ENCODE peak calls at places on chromosomes 16 and 17, in nine cellular contexts. V is SK-N-SH, C is neural progenitor cell, X is GM23248, U is hepatocyte, Q is HCT116, F is GM23338, W is OCI-LY7, D is MM.1S. L is an unnamed sample.

GRCh38 chr17:82489117-82489516 is 30.4 kb upstream of the FOXK2 start:
- DNase-seq in V (no peak), C (no peak), Q (no peak), W (no peak), X (peak; percentile 91), F (no peak), D (no peak), U (no peak), L (no peak)

GRCh38 chr16:66275795-66276428 is 90.6 kb upstream of the CDH5 start:
- DNase-seq in W (peak; percentile 23), C (peak; percentile 70), U (peak; percentile 63), V (peak; percentile 55), X (peak; percentile 68), D (peak; percentile 48), Q (peak; percentile 67), F (peak; percentile 89), L (peak; percentile 80)

GRCh38 chr17:16919663-16920627 is 52.0 kb downstream of the TNFRSF13B start:
- DNase-seq in U (no peak), C (no peak), V (no peak), W (no peak), X (no peak), D (no peak), F (peak; percentile 67), Q (no peak), L (no peak)

GRCh38 chr17:82737981-82738877 is 2.8 kb downstream of the FN3K start:
- DNase-seq in V (no peak), F (no peak), W (no peak), D (no peak), U (peak; percentile 46), Q (no peak), X (peak; percentile 68), C (no peak), L (no peak)

GRCh38 chr16:84788968-84789371 is 30.8 kb upstream of the CRISPLD2 start:
- DNase-seq in D (no peak), V (peak; percentile 65), W (no peak), F (no peak), C (no peak), X (peak; percentile 99), U (peak; percentile 64), Q (no peak), L (no peak)

GRCh38 chr17:13513039-13513405 is 88.7 kb downstream of the HS3ST3A1 start:
- DNase-seq in C (no peak), D (no peak), Q (no peak), U (no peak), V (peak; percentile 48), F (peak; percentile 28), W (no peak), X (peak; percentile 71), L (peak; percentile 64)

GRCh38 chr17:78227455-78227916 is 3.9 kb upstream of the TMEM235 start:
- DNase-seq in Q (no peak), F (no peak), U (no peak), D (no peak), C (peak; percentile 42), W (no peak), X (no peak), V (no peak), L (no peak)

GRCh38 chr17:83155128-83156081 is 76.0 kb downstream of the METRNL start:
- DNase-seq in V (peak; percentile 70), U (no peak), D (no peak), W (no peak), Q (no peak), X (peak; percentile 98), F (no peak), C (no peak), L (no peak)

GRCh38 chr16:62665269-62665668 is 629.0 kb upstream of the CDH8 start:
- DNase-seq in Q (no peak), V (no peak), F (peak; percentile 79), C (peak; percentile 85), W (no peak), X (no peak), D (no peak), U (no peak), L (no peak)

GRCh38 chr16:70662991-70663523 is 16.7 kb downstream of the IL34 start:
- DNase-seq in C (no peak), V (peak; percentile 34), Q (no peak), D (no peak), W (no peak), U (no peak), X (no peak), F (no peak), L (no peak)

GRCh38 chr16:25035494-25036405 is 20.6 kb upstream of the ARHGAP17 start:
- DNase-seq in C (no peak), W (no peak), F (no peak), V (no peak), X (no peak), D (no peak), Q (no peak), U (no peak), L (peak; percentile 21)

GRCh38 chr17:13601317-13601775 is 383 bp downstream of the HS3ST3A1 start:
- DNase-seq in V (peak; percentile 52), U (peak; percentile 45), W (no peak), Q (no peak), X (peak; percentile 68), D (no peak), C (peak; percentile 67), F (peak; percentile 48), L (no peak)

GRCh38 chr17:50708050-50709000 is 611 bp upstream of the ANKRD40 start:
- DNase-seq in X (peak; percentile 45), Q (no peak), V (no peak), C (no peak), D (peak; percentile 58), F (no peak), W (peak; percentile 50), U (no peak), L (peak; percentile 41)

GRCh38 chr16:86300746-86301480 is 209.4 kb upstream of the FOXF1 start:
- DNase-seq in D (no peak), U (peak; percentile 39), Q (no peak), C (peak; percentile 69), X (peak; percentile 56), W (no peak), F (peak; percentile 57), V (no peak), L (no peak)

GRCh38 chr17:20234266-20234665 is 225.1 kb downstream of the SPECC1 start:
- DNase-seq in W (no peak), C (no peak), X (no peak), F (no peak), D (no peak), V (no peak), U (no peak), Q (no peak), L (no peak)

GRCh38 chr17:28916302-28916934 is 13.5 kb upstream of the DHRS13 start:
- DNase-seq in V (peak; percentile 49), Q (peak; percentile 13), F (peak; percentile 71), U (peak; percentile 57), X (peak; percentile 67), D (peak; percentile 47), C (peak; percentile 58), W (peak; percentile 62), L (no peak)

GRCh38 chr17:60169921-60170817 is 20.4 kb downstream of the CA4 start:
- DNase-seq in V (no peak), W (peak; percentile 45), X (peak; percentile 47), Q (no peak), D (no peak), U (peak; percentile 31), C (no peak), F (no peak), L (no peak)

GRCh38 chr17:1559047-1559742 is 3.4 kb downstream of the PITPNA start:
- DNase-seq in Q (no peak), U (no peak), V (no peak), F (no peak), D (no peak), W (no peak), C (peak; percentile 57), X (no peak), L (no peak)

GRCh38 chr16:2776500-2777139 is 460 bp downstream of the ELOB start:
- DNase-seq in D (peak; percentile 36), W (peak; percentile 57), V (no peak), U (peak; percentile 65), Q (no peak), F (peak; percentile 48), X (peak; percentile 71), C (peak; percentile 72), L (peak; percentile 15)

GRCh38 chr17:31509095-31509804 is 117.8 kb downstream of the RAB11FIP4 start:
- DNase-seq in F (no peak), D (no peak), Q (no peak), C (no peak), X (no peak), V (no peak), U (no peak), W (no peak), L (no peak)
- H3K4me3 ChIP-seq in F (no peak overlapping the region), D (peak overlapping the region; percentile 62), Q (no peak overlapping the region), C (no peak overlapping the region), X (no peak overlapping the region), V (no peak overlapping the region), U (no peak overlapping the region), W (no peak overlapping the region), L (no peak overlapping the region)

GRCh38 chr17:21282231-21282630 is 2.3 kb upstream of the MAP2K3 start:
- DNase-seq in Q (peak; percentile 67), C (no peak), U (peak; percentile 76), W (no peak), F (no peak), V (no peak), D (no peak), X (peak; percentile 100), L (peak; percentile 95)
- TF ChIP-seq EZH2phosphoT487 in Q (no peak), C (no peak), U (no peak), W (no peak), F (no peak), V (no peak), D (no peak), X (no peak), L (no peak)

DNA sequence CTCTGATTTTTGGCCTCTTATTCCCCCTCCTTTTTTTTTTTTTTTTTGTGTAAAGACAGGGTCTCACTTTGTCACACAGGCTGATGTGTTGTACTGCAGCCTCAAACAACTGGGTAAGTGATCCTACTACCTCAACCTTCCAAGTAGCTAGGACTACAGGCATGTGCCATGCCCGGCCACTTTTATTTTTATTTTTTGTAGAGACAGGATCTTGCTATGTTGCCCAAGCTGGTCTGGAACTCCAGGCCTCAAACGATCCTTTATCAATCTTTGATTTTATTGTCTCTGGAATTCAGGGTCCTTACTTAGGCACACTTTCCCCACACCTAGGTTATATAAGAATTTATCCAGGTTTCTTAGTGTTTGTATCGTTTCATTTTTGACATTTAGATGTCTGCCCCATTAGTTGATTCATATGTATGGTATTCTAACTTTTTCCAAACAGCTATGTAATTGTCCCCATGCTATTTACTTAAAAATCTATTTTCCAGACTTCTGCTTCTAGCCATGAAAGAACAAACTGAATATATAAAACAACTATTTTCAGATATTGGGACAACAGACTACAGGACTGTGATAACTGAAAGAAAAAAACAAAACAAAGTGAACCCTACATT is 13.9 kb downstream of the CMC2 start:
- DNase-seq in D (no peak), V (no peak), W (no peak), X (peak; percentile 29), C (no peak), U (no peak), Q (no peak), F (no peak), L (no peak)
- H3K4me3 ChIP-seq in D (no peak overlapping the region), V (peak overlapping the region; percentile 45), W (no peak overlapping the region), X (peak overlapping the region; percentile 69), C (no peak overlapping the region), U (no peak overlapping the region), Q (no peak overlapping the region), F (no peak overlapping the region), L (no peak overlapping the region)

DNA sequence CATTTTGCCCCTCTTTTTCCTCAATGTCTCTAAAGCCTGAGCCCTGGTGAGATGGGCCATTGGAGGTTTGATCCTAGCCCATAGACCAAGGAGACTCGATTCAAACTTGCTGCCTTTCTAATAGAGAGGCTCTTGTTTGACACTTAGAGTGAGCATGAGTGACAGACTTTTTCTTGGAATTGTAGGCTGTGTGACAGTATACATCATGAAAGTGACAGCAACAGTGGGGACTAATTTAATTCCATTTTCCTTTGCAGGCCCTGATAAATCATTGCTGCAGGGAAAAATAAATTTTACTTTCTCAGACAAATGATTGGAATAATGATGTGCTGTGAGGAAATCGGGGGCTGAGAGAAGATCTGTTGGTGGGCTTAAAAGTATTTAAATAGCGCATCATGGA is 169.0 kb upstream of the NOL11 start:
- DNase-seq in W (no peak), V (no peak), D (no peak), U (no peak), Q (no peak), C (no peak), F (no peak), X (no peak), L (no peak)
- TF ChIP-seq EZH2phosphoT487 in W (no peak), V (no peak), D (no peak), U (no peak), Q (no peak), C (no peak), F (no peak), X (no peak), L (no peak)

L was measured in PC-3.